ENCODE peak calls at places on chromosomes 12 and 14, in nine cellular contexts. One of them, this sample, is unnamed. For H3K4me1, the result is how much of the 10 kb centered on the place peaks cover.

GRCh38 chr12:26523708-26524150 is 309.3 kb downstream of the ITPR2 start:
- DNase-seq in mucosa of descending colon: peak
- DNase-seq in stomach: peak
- DNase-seq in ovary: peak
- DNase-seq in fibroblast of lung: peak
- DNase-seq in heart right ventricle: peak
- DNase-seq in left ventricle myocardium inferior: peak
- DNase-seq in H1: no peak
- DNase-seq in astrocyte: peak
- DNase-seq in this sample: peak

GRCh38 chr14:60905930-60906329 is 74.9 kb downstream of the TRMT5 start:
- DNase-seq in mucosa of descending colon: no peak
- DNase-seq in stomach: no peak
- DNase-seq in ovary: no peak
- DNase-seq in fibroblast of lung: peak
- DNase-seq in heart right ventricle: no peak
- DNase-seq in left ventricle myocardium inferior: no peak
- DNase-seq in H1: no peak
- DNase-seq in astrocyte: peak
- DNase-seq in this sample: no peak

GRCh38 chr14:49982522-49982951 is 89.7 kb downstream of the ARF6 start:
- DNase-seq in mucosa of descending colon: no peak
- DNase-seq in stomach: no peak
- DNase-seq in ovary: no peak
- DNase-seq in fibroblast of lung: peak
- DNase-seq in heart right ventricle: no peak
- DNase-seq in left ventricle myocardium inferior: no peak
- DNase-seq in H1: no peak
- DNase-seq in astrocyte: peak
- DNase-seq in this sample: no peak

GRCh38 chr14:35146711-35147149 is 24.4 kb downstream of the PRORP start:
- DNase-seq in mucosa of descending colon: no peak
- DNase-seq in stomach: no peak
- DNase-seq in ovary: no peak
- DNase-seq in fibroblast of lung: no peak
- DNase-seq in heart right ventricle: no peak
- DNase-seq in left ventricle myocardium inferior: no peak
- DNase-seq in H1: no peak
- DNase-seq in astrocyte: no peak
- DNase-seq in this sample: no peak

GRCh38 chr12:106918746-106919145 is 37.0 kb upstream of the TMEM263 start:
- DNase-seq in mucosa of descending colon: peak
- DNase-seq in stomach: no peak
- DNase-seq in ovary: no peak
- DNase-seq in fibroblast of lung: no peak
- DNase-seq in heart right ventricle: no peak
- DNase-seq in left ventricle myocardium inferior: no peak
- DNase-seq in H1: peak
- DNase-seq in astrocyte: no peak
- DNase-seq in this sample: no peak

GRCh38 chr14:53764846-53765245 is 191.8 kb downstream of the BMP4 start:
- DNase-seq in mucosa of descending colon: no peak
- DNase-seq in stomach: no peak
- DNase-seq in ovary: no peak
- DNase-seq in fibroblast of lung: no peak
- DNase-seq in heart right ventricle: no peak
- DNase-seq in left ventricle myocardium inferior: no peak
- DNase-seq in H1: no peak
- DNase-seq in astrocyte: no peak
- DNase-seq in this sample: no peak

GRCh38 chr12:50187084-50187900 is 20.1 kb upstream of the CERS5 start:
- DNase-seq in mucosa of descending colon: no peak
- DNase-seq in stomach: no peak
- DNase-seq in ovary: no peak
- DNase-seq in fibroblast of lung: peak
- DNase-seq in heart right ventricle: no peak
- DNase-seq in left ventricle myocardium inferior: no peak
- DNase-seq in H1: no peak
- DNase-seq in astrocyte: peak
- DNase-seq in this sample: no peak

GRCh38 chr14:99793213-99794155 is at the start of gene EML1:
- DNase-seq in mucosa of descending colon: peak
- DNase-seq in stomach: peak
- DNase-seq in ovary: peak
- DNase-seq in fibroblast of lung: peak
- DNase-seq in heart right ventricle: peak
- DNase-seq in left ventricle myocardium inferior: peak
- DNase-seq in H1: peak
- DNase-seq in astrocyte: peak
- DNase-seq in this sample: peak

GRCh38 chr12:7937867-7938506 is 2.0 kb upstream of the SLC2A3 start:
- DNase-seq in mucosa of descending colon: no peak
- DNase-seq in stomach: no peak
- DNase-seq in ovary: no peak
- DNase-seq in fibroblast of lung: peak
- DNase-seq in heart right ventricle: no peak
- DNase-seq in left ventricle myocardium inferior: no peak
- DNase-seq in H1: no peak
- DNase-seq in astrocyte: peak
- DNase-seq in this sample: no peak

GRCh38 chr14:64454671-64455070 is 10.6 kb upstream of the AKAP5 start:
- DNase-seq in mucosa of descending colon: no peak
- DNase-seq in stomach: no peak
- DNase-seq in ovary: no peak
- DNase-seq in fibroblast of lung: no peak
- DNase-seq in heart right ventricle: no peak
- DNase-seq in left ventricle myocardium inferior: no peak
- DNase-seq in H1: no peak
- DNase-seq in astrocyte: no peak
- DNase-seq in this sample: no peak

GRCh38 chr14:61573321-61573720 is 122.0 kb upstream of the HIF1A start:
- DNase-seq in mucosa of descending colon: no peak
- DNase-seq in stomach: no peak
- DNase-seq in ovary: no peak
- DNase-seq in fibroblast of lung: peak
- DNase-seq in heart right ventricle: no peak
- DNase-seq in left ventricle myocardium inferior: no peak
- DNase-seq in H1: no peak
- DNase-seq in astrocyte: no peak
- DNase-seq in this sample: no peak

GRCh38 chr14:47715330-47715729 is 39.9 kb upstream of the MDGA2 start:
- DNase-seq in mucosa of descending colon: no peak
- DNase-seq in stomach: no peak
- DNase-seq in ovary: no peak
- DNase-seq in fibroblast of lung: peak
- DNase-seq in heart right ventricle: no peak
- DNase-seq in left ventricle myocardium inferior: no peak
- DNase-seq in H1: no peak
- DNase-seq in astrocyte: peak
- DNase-seq in this sample: no peak

GRCh38 chr14:51535443-51536044 is 116.2 kb upstream of the FRMD6 start:
- DNase-seq in mucosa of descending colon: no peak
- DNase-seq in stomach: no peak
- DNase-seq in ovary: no peak
- DNase-seq in fibroblast of lung: no peak
- DNase-seq in heart right ventricle: no peak
- DNase-seq in left ventricle myocardium inferior: no peak
- DNase-seq in H1: no peak
- DNase-seq in astrocyte: no peak
- DNase-seq in this sample: no peak

GRCh38 chr14:87411370-87411769 is 581.6 kb downstream of the GALC start:
- DNase-seq in mucosa of descending colon: no peak
- DNase-seq in stomach: no peak
- DNase-seq in ovary: no peak
- DNase-seq in fibroblast of lung: no peak
- DNase-seq in heart right ventricle: no peak
- DNase-seq in left ventricle myocardium inferior: no peak
- DNase-seq in H1: no peak
- DNase-seq in astrocyte: no peak
- DNase-seq in this sample: no peak

GRCh38 chr12:113359133-113359938 is 949 bp downstream of the PLBD2 start:
- DNase-seq in mucosa of descending colon: peak
- DNase-seq in stomach: no peak
- DNase-seq in ovary: peak
- DNase-seq in fibroblast of lung: peak
- DNase-seq in heart right ventricle: peak
- DNase-seq in left ventricle myocardium inferior: peak
- DNase-seq in H1: no peak
- DNase-seq in astrocyte: peak
- DNase-seq in this sample: peak

GRCh38 chr14:34710006-34710405 is 4.4 kb downstream of the CFL2 start:
- DNase-seq in mucosa of descending colon: no peak
- DNase-seq in stomach: no peak
- DNase-seq in ovary: no peak
- DNase-seq in fibroblast of lung: no peak
- DNase-seq in heart right ventricle: no peak
- DNase-seq in left ventricle myocardium inferior: no peak
- DNase-seq in H1: no peak
- DNase-seq in astrocyte: no peak
- DNase-seq in this sample: no peak

GRCh38 chr12:93348568-93349435 is 28.9 kb upstream of the NUDT4 start:
- DNase-seq in mucosa of descending colon: no peak
- DNase-seq in stomach: no peak
- DNase-seq in ovary: no peak
- DNase-seq in fibroblast of lung: peak
- DNase-seq in heart right ventricle: no peak
- DNase-seq in left ventricle myocardium inferior: no peak
- DNase-seq in H1: no peak
- DNase-seq in astrocyte: no peak
- DNase-seq in this sample: no peak

GRCh38 chr14:103385153-103385993 is at the start of gene MARK3:
- DNase-seq in mucosa of descending colon: peak
- DNase-seq in stomach: peak
- DNase-seq in ovary: peak
- DNase-seq in fibroblast of lung: peak
- DNase-seq in heart right ventricle: peak
- DNase-seq in left ventricle myocardium inferior: peak
- DNase-seq in H1: peak
- DNase-seq in astrocyte: peak
- DNase-seq in this sample: peak
- TF ChIP-seq CTCF in mucosa of descending colon: no peak
- TF ChIP-seq CTCF in stomach: no peak
- TF ChIP-seq CTCF in ovary: peak
- TF ChIP-seq CTCF in fibroblast of lung: no peak
- TF ChIP-seq CTCF in heart right ventricle: peak
- TF ChIP-seq CTCF in left ventricle myocardium inferior: no peak
- TF ChIP-seq CTCF in H1: no peak
- TF ChIP-seq CTCF in astrocyte: no peak
- TF ChIP-seq CTCF in this sample: peak

GRCh38 chr14:22533739-22534359 is 55.2 kb downstream of the DAD1 start:
- DNase-seq in mucosa of descending colon: no peak
- DNase-seq in stomach: no peak
- DNase-seq in ovary: no peak
- DNase-seq in fibroblast of lung: no peak
- DNase-seq in heart right ventricle: no peak
- DNase-seq in left ventricle myocardium inferior: no peak
- DNase-seq in H1: no peak
- DNase-seq in astrocyte: no peak
- DNase-seq in this sample: no peak
- H3K4me1 ChIP-seq in mucosa of descending colon: under half
- H3K4me1 ChIP-seq in stomach: under half
- H3K4me1 ChIP-seq in ovary: under half
- H3K4me1 ChIP-seq in fibroblast of lung: under half
- H3K4me1 ChIP-seq in heart right ventricle: half or more
- H3K4me1 ChIP-seq in left ventricle myocardium inferior: under half
- H3K4me1 ChIP-seq in H1: under half
- H3K4me1 ChIP-seq in astrocyte: under half
- H3K4me1 ChIP-seq in this sample: under half

GRCh38 chr12:72564120-72564519 is 291.9 kb downstream of the TRHDE start:
- DNase-seq in mucosa of descending colon: no peak
- DNase-seq in stomach: no peak
- DNase-seq in ovary: no peak
- DNase-seq in fibroblast of lung: no peak
- DNase-seq in heart right ventricle: no peak
- DNase-seq in left ventricle myocardium inferior: no peak
- DNase-seq in H1: no peak
- DNase-seq in astrocyte: no peak
- DNase-seq in this sample: no peak

DNA sequence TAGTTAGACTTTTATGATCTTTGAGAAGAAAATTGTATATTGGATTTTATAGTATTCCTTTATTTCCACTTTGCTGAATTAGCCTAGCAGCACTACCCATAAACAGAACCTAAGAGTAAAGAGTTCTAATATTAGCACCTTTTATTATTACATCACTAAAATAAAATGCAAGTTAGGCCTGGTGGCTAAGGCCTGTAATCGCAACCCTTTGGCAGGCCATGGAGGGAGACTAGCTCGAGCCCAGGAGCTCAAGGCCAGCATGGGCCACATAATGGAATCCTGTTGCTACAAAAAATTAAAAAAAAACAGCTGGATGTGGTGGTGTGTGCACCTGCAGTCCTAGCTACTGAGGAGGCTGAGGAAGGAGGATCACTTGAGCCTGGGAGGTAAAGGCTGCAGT is 288.2 kb downstream of the TRHDE start:
- DNase-seq in mucosa of descending colon: no peak
- DNase-seq in stomach: no peak
- DNase-seq in ovary: peak
- DNase-seq in fibroblast of lung: peak
- DNase-seq in heart right ventricle: no peak
- DNase-seq in left ventricle myocardium inferior: no peak
- DNase-seq in H1: no peak
- DNase-seq in astrocyte: no peak
- DNase-seq in this sample: no peak
- TF ChIP-seq CTCF in mucosa of descending colon: no peak
- TF ChIP-seq CTCF in stomach: no peak
- TF ChIP-seq CTCF in ovary: no peak
- TF ChIP-seq CTCF in fibroblast of lung: no peak
- TF ChIP-seq CTCF in heart right ventricle: no peak
- TF ChIP-seq CTCF in left ventricle myocardium inferior: no peak
- TF ChIP-seq CTCF in H1: no peak
- TF ChIP-seq CTCF in astrocyte: no peak
- TF ChIP-seq CTCF in this sample: no peak

GRCh38 chr12:53300187-53300586 is 692 bp downstream of the MYG1 start:
- DNase-seq in mucosa of descending colon: no peak
- DNase-seq in stomach: no peak
- DNase-seq in ovary: no peak
- DNase-seq in fibroblast of lung: peak
- DNase-seq in heart right ventricle: no peak
- DNase-seq in left ventricle myocardium inferior: no peak
- DNase-seq in H1: no peak
- DNase-seq in astrocyte: peak
- DNase-seq in this sample: no peak

GRCh38 chr12:53298154-53298553 is 1.3 kb upstream of the MYG1 start:
- DNase-seq in mucosa of descending colon: no peak
- DNase-seq in stomach: no peak
- DNase-seq in ovary: no peak
- DNase-seq in fibroblast of lung: peak
- DNase-seq in heart right ventricle: no peak
- DNase-seq in left ventricle myocardium inferior: no peak
- DNase-seq in H1: no peak
- DNase-seq in astrocyte: peak
- DNase-seq in this sample: no peak

GRCh38 chr12:53302903-53303302 is 3.4 kb downstream of the MYG1 start:
- DNase-seq in mucosa of descending colon: no peak
- DNase-seq in stomach: no peak
- DNase-seq in ovary: no peak
- DNase-seq in fibroblast of lung: no peak
- DNase-seq in heart right ventricle: no peak
- DNase-seq in left ventricle myocardium inferior: no peak
- DNase-seq in H1: no peak
- DNase-seq in astrocyte: no peak
- DNase-seq in this sample: no peak

GRCh38 chr12:53299101-53299453 is 418 bp upstream of the MYG1 start:
- DNase-seq in mucosa of descending colon: peak
- DNase-seq in stomach: no peak
- DNase-seq in ovary: no peak
- DNase-seq in fibroblast of lung: peak
- DNase-seq in heart right ventricle: no peak
- DNase-seq in left ventricle myocardium inferior: no peak
- DNase-seq in H1: no peak
- DNase-seq in astrocyte: peak
- DNase-seq in this sample: no peak

GRCh38 chr12:53299454-53300180 is at the start of gene MYG1:
- DNase-seq in mucosa of descending colon: peak
- DNase-seq in stomach: peak
- DNase-seq in ovary: peak
- DNase-seq in fibroblast of lung: peak
- DNase-seq in heart right ventricle: peak
- DNase-seq in left ventricle myocardium inferior: peak
- DNase-seq in H1: peak
- DNase-seq in astrocyte: peak
- DNase-seq in this sample: peak
- H3K4me1 ChIP-seq in mucosa of descending colon: under half
- H3K4me1 ChIP-seq in stomach: half or more
- H3K4me1 ChIP-seq in ovary: under half
- H3K4me1 ChIP-seq in fibroblast of lung: under half
- H3K4me1 ChIP-seq in heart right ventricle: half or more
- H3K4me1 ChIP-seq in left ventricle myocardium inferior: half or more
- H3K4me1 ChIP-seq in H1: under half
- H3K4me1 ChIP-seq in astrocyte: under half
- H3K4me1 ChIP-seq in this sample: under half

This sample was measured in psoas muscle.